ENCODE peak calls at places on chromosomes 4 and X, in four cellular contexts. One of them, this sample, is unnamed.

GRCh38 chrX:151753313-151754041 is 18.9 kb downstream of the CNGA2 start:
- DNase-seq in A549: peak
- DNase-seq in HT1080: peak
- DNase-seq in frontal cortex: no peak
- DNase-seq in this sample: peak

GRCh38 chr4:41155194-41155830 is 59.0 kb downstream of the APBB2 start:
- DNase-seq in HT1080: no peak
- DNase-seq in frontal cortex: no peak
- DNase-seq in A549: no peak
- DNase-seq in this sample: no peak

GRCh38 chr4:92529510-92529909 is 225.7 kb downstream of the GRID2 start:
- DNase-seq in frontal cortex: no peak
- DNase-seq in A549: no peak
- DNase-seq in HT1080: no peak
- DNase-seq in this sample: no peak

GRCh38 chr4:38320349-38320707 is 343.7 kb upstream of the KLF3 start:
- DNase-seq in A549: no peak
- DNase-seq in frontal cortex: no peak
- DNase-seq in HT1080: no peak
- DNase-seq in this sample: no peak

GRCh38 chr4:113540859-113541258 is 220.7 kb downstream of the CAMK2D start:
- DNase-seq in HT1080: no peak
- DNase-seq in frontal cortex: no peak
- DNase-seq in A549: no peak
- DNase-seq in this sample: no peak

GRCh38 chr4:35124116-35124515 is 1120.2 kb downstream of the ARAP2 start:
- DNase-seq in frontal cortex: no peak
- DNase-seq in A549: no peak
- DNase-seq in HT1080: peak
- DNase-seq in this sample: no peak

GRCh38 chr4:94472056-94472826 is 20.5 kb downstream of the PDLIM5 start:
- DNase-seq in A549: no peak
- DNase-seq in HT1080: peak
- DNase-seq in frontal cortex: no peak
- DNase-seq in this sample: no peak

GRCh38 chrX:134625315-134625718 is 33.0 kb downstream of the PLAC1 start:
- DNase-seq in frontal cortex: no peak
- DNase-seq in HT1080: no peak
- DNase-seq in A549: no peak
- DNase-seq in this sample: no peak

GRCh38 chr4:96025031-96025430 is 185.1 kb downstream of the PDHA2 start:
- DNase-seq in HT1080: no peak
- DNase-seq in frontal cortex: no peak
- DNase-seq in A549: no peak
- DNase-seq in this sample: no peak

GRCh38 chr4:36235306-36235705 is 9.0 kb downstream of the ARAP2 start:
- DNase-seq in frontal cortex: no peak
- DNase-seq in A549: peak
- DNase-seq in HT1080: peak
- DNase-seq in this sample: no peak

GRCh38 chr4:103887191-103887590 is 167.4 kb upstream of the TACR3 start:
- DNase-seq in A549: no peak
- DNase-seq in frontal cortex: no peak
- DNase-seq in HT1080: peak
- DNase-seq in this sample: no peak

GRCh38 chr4:70938087-70938486 is 35.9 kb downstream of the MOB1B start:
- DNase-seq in A549: no peak
- DNase-seq in HT1080: no peak
- DNase-seq in frontal cortex: no peak
- DNase-seq in this sample: no peak

GRCh38 chrX:43000121-43000520 is 222.2 kb upstream of the PPP1R2C start:
- DNase-seq in HT1080: no peak
- DNase-seq in frontal cortex: no peak
- DNase-seq in A549: no peak
- DNase-seq in this sample: peak

GRCh38 chr4:147822128-147822527 is 90.2 kb downstream of the ARHGAP10 start:
- DNase-seq in HT1080: no peak
- DNase-seq in frontal cortex: no peak
- DNase-seq in A549: peak
- DNase-seq in this sample: peak

GRCh38 chr4:142703694-142704309 is 142.3 kb downstream of the INPP4B start:
- DNase-seq in HT1080: no peak
- DNase-seq in frontal cortex: no peak
- DNase-seq in A549: no peak
- DNase-seq in this sample: no peak

GRCh38 chrX:37846141-37846540 is 1.2 kb downstream of the DYNLT3 start:
- DNase-seq in HT1080: no peak
- DNase-seq in frontal cortex: no peak
- DNase-seq in A549: no peak
- DNase-seq in this sample: no peak

GRCh38 chr4:157014621-157015591 is 43.3 kb upstream of the PDGFC start:
- DNase-seq in HT1080: peak
- DNase-seq in frontal cortex: no peak
- DNase-seq in A549: no peak
- DNase-seq in this sample: peak

GRCh38 chr4:22676058-22676457 is 16.7 kb upstream of the GBA3 start:
- DNase-seq in HT1080: no peak
- DNase-seq in frontal cortex: no peak
- DNase-seq in A549: no peak
- DNase-seq in this sample: no peak

GRCh38 chr4:67886281-67886680 is 2.5 kb upstream of the TMPRSS11D start:
- DNase-seq in A549: no peak
- DNase-seq in HT1080: peak
- DNase-seq in frontal cortex: no peak
- DNase-seq in this sample: no peak

GRCh38 chrX:12065251-12065650 is 73.0 kb upstream of the FRMPD4 start:
- DNase-seq in A549: peak
- DNase-seq in frontal cortex: no peak
- DNase-seq in HT1080: peak
- DNase-seq in this sample: peak

GRCh38 chr4:185792384-185793146 is 19.4 kb downstream of the SORBS2 start:
- DNase-seq in frontal cortex: no peak
- DNase-seq in A549: peak
- DNase-seq in HT1080: peak
- DNase-seq in this sample: no peak

GRCh38 chr4:99029852-99030251 is 34.3 kb downstream of the METAP1 start:
- DNase-seq in A549: no peak
- DNase-seq in frontal cortex: no peak
- DNase-seq in HT1080: no peak
- DNase-seq in this sample: no peak

GRCh38 chr4:46270986-46271596 is 118.8 kb downstream of the GABRA2 start:
- DNase-seq in A549: peak
- DNase-seq in HT1080: peak
- DNase-seq in frontal cortex: no peak
- DNase-seq in this sample: peak

GRCh38 chrX:134868766-134869495 is 121.9 kb upstream of the SMIM10 start:
- DNase-seq in frontal cortex: no peak
- DNase-seq in A549: peak
- DNase-seq in HT1080: peak
- DNase-seq in this sample: no peak

This sample was measured in RPMI8226.